ENCODE peak calls at places on chromosome 18, in five cellular contexts. Q is K562, K is HepG2, B is HCT116, E is GM12878. C is an unnamed sample.

GRCh38 chr18:31548825-31549224 is 42.9 kb upstream of the TTR start:
- DNase-seq in Q (no peak), K (no peak), E (no peak), B (no peak), C (no peak)

GRCh38 chr18:24878289-24878688 is 417.9 kb downstream of the HRH4 start:
- DNase-seq in K (peak), B (no peak), Q (no peak), E (no peak), C (peak)

GRCh38 chr18:48875942-48876511 is 74.7 kb downstream of the SMAD7 start:
- DNase-seq in B (no peak), K (peak), Q (no peak), E (no peak), C (peak)

GRCh38 chr18:54392621-54393023 is 34.9 kb downstream of the C18orf54 start:
- DNase-seq in E (no peak), K (peak), Q (peak), B (peak), C (peak)

GRCh38 chr18:10840768-10841167 is 308.6 kb downstream of the PIEZO2 start:
- DNase-seq in K (no peak), Q (peak), B (no peak), E (no peak), C (no peak)

GRCh38 chr18:12092398-12093229 is 1.0 kb upstream of the ANKRD62 start:
- DNase-seq in Q (peak), E (peak), B (peak), K (peak), C (peak)

GRCh38 chr18:54607213-54607934 is 16.3 kb downstream of the DYNAP start:
- DNase-seq in Q (no peak), B (no peak), E (no peak), K (peak), C (peak)

GRCh38 chr18:50654658-50655550 is 95.0 kb downstream of the MAPK4 start:
- DNase-seq in B (no peak), K (peak), E (no peak), Q (no peak), C (no peak)

GRCh38 chr18:76410033-76410432 is 85.0 kb downstream of the ZNF516 start:
- DNase-seq in E (no peak), K (no peak), B (no peak), Q (no peak), C (no peak)

GRCh38 chr18:48459471-48459870 is 50.3 kb upstream of the ZBTB7C start:
- DNase-seq in Q (no peak), B (no peak), K (no peak), E (no peak), C (no peak)

GRCh38 chr18:50401888-50402287 is 27.0 kb downstream of the SKA1 start:
- DNase-seq in K (peak), E (no peak), B (no peak), Q (peak), C (peak)

GRCh38 chr18:44098551-44099098 is 582.1 kb upstream of the SETBP1 start:
- DNase-seq in Q (no peak), K (no peak), B (no peak), E (no peak), C (peak)

GRCh38 chr18:40866013-40866644 is 1088.9 kb upstream of the PIK3C3 start:
- DNase-seq in K (no peak), B (no peak), E (no peak), Q (no peak), C (no peak)

GRCh38 chr18:8052237-8052701 is 485.2 kb downstream of the PTPRM start:
- DNase-seq in K (peak), B (no peak), E (no peak), Q (no peak), C (peak)

GRCh38 chr18:44898536-44898935 is 217.8 kb downstream of the SETBP1 start:
- DNase-seq in E (no peak), K (no peak), Q (no peak), B (no peak), C (no peak)

GRCh38 chr18:34651586-34652369 is 58.3 kb upstream of the DTNA start:
- DNase-seq in E (no peak), K (no peak), Q (no peak), B (no peak), C (no peak)

GRCh38 chr18:23114911-23115310 is 20.4 kb upstream of the CABLES1 start:
- DNase-seq in B (no peak), K (no peak), Q (no peak), E (no peak), C (no peak)

GRCh38 chr18:12637393-12637792 is 20.5 kb downstream of the SPIRE1 start:
- DNase-seq in K (no peak), B (no peak), Q (no peak), E (no peak), C (no peak)

GRCh38 chr18:59994357-59994756 is 94.6 kb downstream of the PMAIP1 start:
- DNase-seq in E (no peak), Q (no peak), K (no peak), B (peak), C (peak)

GRCh38 chr18:29753379-29753778 is 1289.2 kb downstream of the DSC3 start:
- DNase-seq in Q (no peak), E (no peak), K (no peak), B (no peak), C (no peak)

GRCh38 chr18:56001576-56001975 is 413.6 kb upstream of the TCF4 start:
- DNase-seq in B (no peak), K (no peak), Q (no peak), E (no peak), C (peak)

GRCh38 chr18:43574974-43575373 is 297.7 kb upstream of the SYT4 start:
- DNase-seq in B (no peak), E (no peak), K (no peak), Q (no peak), C (no peak)

GRCh38 chr18:75269140-75269676 is 58.6 kb downstream of the TSHZ1 start:
- DNase-seq in K (no peak), E (no peak), Q (no peak), B (no peak), C (no peak)

GRCh38 chr18:26332991-26333390 is 106.7 kb downstream of the TAF4B start:
- DNase-seq in B (no peak), K (no peak), Q (no peak), E (no peak), C (no peak)

GRCh38 chr18:21313576-21313975 is 71.5 kb downstream of the GREB1L start:
- DNase-seq in Q (no peak), E (no peak), K (no peak), B (no peak), C (no peak)

GRCh38 chr18:22223263-22223960 is 54.0 kb downstream of the GATA6 start:
- DNase-seq in E (no peak), Q (peak), K (peak), B (peak), C (peak)

GRCh38 chr18:77448046-77448445 is 198.4 kb downstream of the GALR1 start:
- DNase-seq in Q (no peak), B (no peak), K (no peak), E (no peak), C (peak)

GRCh38 chr18:59359576-59359952 is 499 bp upstream of the LMAN1 start:
- DNase-seq in B (no peak), Q (no peak), E (no peak), K (no peak), C (no peak)

GRCh38 chr18:70165936-70166335 is 39.6 kb downstream of the RTTN start:
- DNase-seq in Q (no peak), K (no peak), B (no peak), E (peak), C (no peak)

GRCh38 chr18:49697757-49698595 is 115.4 kb downstream of the ACAA2 start:
- DNase-seq in E (no peak), B (no peak), K (no peak), Q (no peak), C (peak)

GRCh38 chr18:10456718-10457499 is 2.5 kb downstream of the APCDD1 start:
- DNase-seq in E (no peak), B (no peak), K (no peak), Q (no peak), C (no peak)

GRCh38 chr18:60549338-60549960 is 176.9 kb upstream of the MC4R start:
- DNase-seq in Q (peak), K (peak), B (peak), E (no peak), C (peak)

GRCh38 chr18:24368749-24369148 is 28.9 kb downstream of the OSBPL1A start:
- DNase-seq in E (no peak), K (no peak), B (no peak), Q (no peak), C (no peak)

GRCh38 chr18:9275890-9276289 is 58.7 kb upstream of the TWSG1 start:
- DNase-seq in B (no peak), E (no peak), Q (no peak), K (no peak), C (no peak)

DNA sequence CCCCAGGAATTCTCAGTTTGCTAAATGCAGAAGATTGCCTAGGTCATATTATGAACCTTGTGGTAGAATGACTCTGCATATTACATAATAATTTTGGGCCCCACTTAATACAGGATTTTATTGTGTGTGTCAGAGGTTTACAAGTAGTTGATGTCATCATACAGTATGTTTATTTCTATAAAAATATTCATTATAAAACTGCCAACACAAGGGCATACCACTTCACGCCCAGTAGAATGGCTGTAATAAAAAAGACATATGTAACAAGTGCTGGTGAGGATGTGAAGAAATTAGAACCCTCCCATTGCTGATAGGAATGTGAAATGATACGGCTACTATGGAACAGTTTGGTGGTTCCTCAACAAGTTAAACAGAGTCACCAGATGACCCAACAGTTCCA is 61.4 kb upstream of the TWSG1 start:
- DNase-seq in K (no peak), E (no peak), Q (no peak), B (no peak), C (no peak)
- TF ChIP-seq REST in K (no peak), E (no peak), Q (no peak), B (no peak), C (no peak)

GRCh38 chr18:6411367-6411766 is 3.3 kb downstream of the L3MBTL4 start:
- DNase-seq in K (no peak), Q (no peak), E (no peak), B (no peak), C (no peak)

GRCh38 chr18:6412933-6413472 is 1.7 kb downstream of the L3MBTL4 start:
- DNase-seq in Q (no peak), E (no peak), B (no peak), K (no peak), C (no peak)

GRCh38 chr18:6413554-6414117 is 1.1 kb downstream of the L3MBTL4 start:
- DNase-seq in Q (no peak), B (no peak), E (no peak), K (no peak), C (no peak)

GRCh38 chr18:6414118-6414722 is 491 bp downstream of the L3MBTL4 start:
- DNase-seq in K (peak), E (no peak), B (no peak), Q (no peak), C (peak)

DNA sequence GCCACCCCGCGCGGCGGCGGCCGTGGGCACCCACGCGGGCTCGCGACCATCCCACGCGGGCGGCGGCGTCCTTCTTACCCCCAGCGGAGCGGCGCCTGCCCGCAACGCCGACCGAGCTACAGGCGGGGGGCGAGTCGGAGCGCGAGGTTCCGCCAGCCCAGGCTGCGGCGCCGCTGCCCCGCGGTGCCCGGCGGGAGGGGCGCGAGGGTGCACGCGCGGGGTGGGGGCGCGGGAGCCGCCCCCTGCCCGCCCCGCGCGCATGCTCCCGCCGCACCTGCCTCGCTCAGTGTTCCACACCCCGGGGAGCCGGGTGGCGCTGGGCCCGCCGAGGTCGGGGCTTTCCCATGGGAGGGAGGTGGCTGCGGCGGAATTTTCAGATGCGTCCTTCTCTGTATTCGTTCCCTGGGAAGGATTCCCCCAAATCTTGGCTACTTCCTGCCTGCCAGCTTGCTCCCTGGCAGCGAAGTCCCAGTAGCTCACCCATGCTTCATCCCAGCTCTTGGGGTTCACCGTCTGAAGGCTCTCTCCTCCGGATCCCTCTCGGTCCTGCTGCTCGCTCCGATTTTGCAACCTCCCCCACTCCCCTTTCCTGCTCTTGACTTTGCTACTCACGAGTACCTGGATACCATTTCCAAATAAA is at the start of gene L3MBTL4:
- DNase-seq in E (no peak), Q (no peak), K (no peak), B (no peak), C (peak)
- TF ChIP-seq EZH2 in E (no peak), Q (no peak), K (no peak), B (no peak), C (no peak)

GRCh38 chr18:79378416-79379250 is 17.1 kb upstream of the NFATC1 start:
- DNase-seq in Q (peak), E (peak), B (no peak), K (no peak), C (peak)
- TF ChIP-seq REST in Q (no peak), E (no peak), B (no peak), K (no peak), C (no peak)

DNA sequence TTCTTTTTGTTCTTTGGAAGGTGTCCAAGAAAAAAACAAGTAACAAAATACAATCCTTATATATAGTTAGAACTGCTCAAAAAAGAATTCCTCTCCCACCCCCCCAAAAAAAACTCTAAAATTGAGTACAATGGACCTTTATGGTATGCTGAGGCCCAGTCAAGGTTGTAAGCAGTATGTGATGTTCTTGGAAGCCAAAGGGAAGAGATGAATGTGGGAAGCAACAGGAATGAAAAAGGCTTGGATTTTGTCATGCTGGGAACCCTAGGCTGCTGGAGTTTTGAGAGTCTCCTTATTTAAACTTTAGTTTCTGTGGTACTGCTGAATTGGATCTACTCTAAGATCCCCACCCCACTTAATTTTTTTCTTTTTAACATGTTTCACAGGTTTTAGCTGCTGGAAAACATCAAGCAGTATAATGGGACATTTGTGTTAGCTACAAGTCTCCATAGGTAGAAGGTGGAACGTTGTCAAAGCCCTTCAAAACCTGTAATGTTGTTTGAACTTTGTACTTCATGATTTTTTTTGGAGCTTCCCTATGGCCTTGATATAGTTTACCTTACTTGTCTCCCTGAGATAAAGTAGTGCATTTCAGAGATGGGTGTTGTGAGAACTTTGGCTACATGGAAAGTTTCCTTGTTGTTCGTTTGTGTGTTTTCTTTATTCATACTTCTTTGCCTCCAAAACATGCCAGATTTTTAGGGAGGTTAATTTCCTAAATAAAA is 57.7 kb downstream of the PHLPP1 start:
- DNase-seq in B (no peak), K (peak), Q (no peak), E (no peak), C (no peak)
- TF ChIP-seq EZH2 in B (no peak), K (no peak), Q (no peak), E (no peak), C (no peak)

DNA sequence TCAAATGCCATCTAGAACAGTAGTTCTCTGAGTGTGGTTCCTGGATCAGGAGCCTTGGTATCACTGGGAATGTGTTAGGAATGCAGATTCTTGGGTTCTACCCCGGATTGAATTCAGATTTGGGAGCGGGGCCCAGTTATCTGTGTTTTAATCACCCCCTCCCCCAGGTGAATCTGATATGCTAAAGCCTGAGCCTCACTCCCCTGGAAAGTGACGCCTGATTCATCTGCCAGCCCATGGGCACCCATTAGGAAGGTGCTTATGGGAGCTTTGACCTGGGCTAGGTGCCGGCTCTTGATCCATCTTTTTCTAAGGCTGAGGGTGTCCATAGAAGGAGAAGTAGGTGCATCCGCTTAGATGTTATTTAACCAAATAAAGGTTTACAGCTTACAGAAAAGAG is 199.4 kb downstream of the NEDD4L start:
- DNase-seq in K (no peak), B (no peak), Q (no peak), E (no peak), C (no peak)
- TF ChIP-seq REST in K (no peak), B (no peak), Q (no peak), E (no peak), C (no peak)